ENCODE peak calls at places on chromosomes 5 and 9, in seven cellular contexts. Q, V, K, T, J, D and C are unnamed samples.

GRCh38 chr5:88674262-88675158 is 208.5 kb downstream of the MEF2C start:
- DNase-seq in Q (peak; percentile 82), V (no peak), K (peak; percentile 60), T (peak; percentile 90), J (no peak), D (no peak), C (no peak)

GRCh38 chr9:126326228-126327015 is at the start of gene MVB12B:
- DNase-seq in Q (no peak), V (peak; percentile 78), K (peak; percentile 73), T (no peak), J (peak; percentile 63), D (peak; percentile 27), C (peak; percentile 64)

GRCh38 chr5:110335361-110336046 is 391.0 kb downstream of the TMEM232 start:
- DNase-seq in Q (no peak), V (no peak), K (no peak), T (no peak), J (no peak), D (no peak), C (no peak)

GRCh38 chr9:137892424-137893191 is 15.0 kb downstream of the CACNA1B start:
- DNase-seq in Q (no peak), V (no peak), K (no peak), T (no peak), J (peak; percentile 37), D (no peak), C (no peak)

GRCh38 chr5:3353561-3353960 is 242.1 kb upstream of the IRX1 start:
- DNase-seq in Q (no peak), V (no peak), K (no peak), T (no peak), J (no peak), D (no peak), C (no peak)

GRCh38 chr5:152046361-152046760 is 121.7 kb upstream of the GLRA1 start:
- DNase-seq in Q (no peak), V (no peak), K (no peak), T (no peak), J (no peak), D (no peak), C (no peak)

GRCh38 chr5:140883373-140883772 is 1.4 kb downstream of the PCDHA13 start:
- DNase-seq in Q (no peak), V (peak; percentile 46), K (no peak), T (no peak), J (no peak), D (no peak), C (no peak)

GRCh38 chr9:18490591-18491370 is 16.8 kb downstream of the ADAMTSL1 start:
- DNase-seq in Q (no peak), V (no peak), K (no peak), T (no peak), J (no peak), D (peak; percentile 92), C (no peak)

GRCh38 chr9:130167927-130168326 is 4.3 kb upstream of the NCS1 start:
- DNase-seq in Q (no peak), V (no peak), K (no peak), T (no peak), J (no peak), D (no peak), C (no peak)

GRCh38 chr5:54205453-54205852 is 104.9 kb downstream of the ARL15 start:
- DNase-seq in Q (no peak), V (no peak), K (no peak), T (no peak), J (no peak), D (no peak), C (no peak)

GRCh38 chr5:109825450-109825849 is 135.7 kb downstream of the MAN2A1 start:
- DNase-seq in Q (no peak), V (no peak), K (no peak), T (no peak), J (no peak), D (peak; percentile 94), C (no peak)

GRCh38 chr5:149719666-149720065 is 10.4 kb upstream of the PPARGC1B start:
- DNase-seq in Q (no peak), V (no peak), K (no peak), T (no peak), J (no peak), D (peak; percentile 95), C (no peak)

GRCh38 chr5:71830626-71831539 is 111.8 kb downstream of the CARTPT start:
- DNase-seq in Q (peak; percentile 12), V (peak; percentile 83), K (no peak), T (peak; percentile 53), J (peak; percentile 53), D (peak; percentile 72), C (no peak)

GRCh38 chr5:127425037-127425436 is 92.4 kb upstream of the PRRC1 start:
- DNase-seq in Q (no peak), V (no peak), K (no peak), T (no peak), J (no peak), D (no peak), C (no peak)

GRCh38 chr5:3489221-3489620 is 106.4 kb upstream of the IRX1 start:
- DNase-seq in Q (no peak), V (no peak), K (no peak), T (no peak), J (no peak), D (no peak), C (no peak)

GRCh38 chr5:153153086-153153485 is 337.4 kb upstream of the GRIA1 start:
- DNase-seq in Q (no peak), V (no peak), K (no peak), T (no peak), J (no peak), D (no peak), C (no peak)

GRCh38 chr9:134375430-134376385 is 49.5 kb downstream of the RXRA start:
- DNase-seq in Q (peak; percentile 50), V (peak; percentile 94), K (peak; percentile 32), T (peak; percentile 57), J (no peak), D (no peak), C (no peak)

GRCh38 chr5:82011761-82012160 is 39.9 kb downstream of the ATG10 start:
- DNase-seq in Q (no peak), V (no peak), K (no peak), T (no peak), J (no peak), D (no peak), C (no peak)

GRCh38 chr5:50889790-50890189 is 223.4 kb downstream of the PARP8 start:
- DNase-seq in Q (no peak), V (no peak), K (no peak), T (no peak), J (no peak), D (no peak), C (no peak)

GRCh38 chr5:155147222-155147621 is 133.7 kb downstream of the KIF4B start:
- DNase-seq in Q (no peak), V (no peak), K (no peak), T (peak; percentile 6), J (no peak), D (peak; percentile 7), C (no peak)

GRCh38 chr5:175895701-175896102 is 24.3 kb downstream of the CPLX2 start:
- DNase-seq in Q (no peak), V (no peak), K (no peak), T (no peak), J (peak; percentile 67), D (no peak), C (peak; percentile 25)

GRCh38 chr5:64180661-64181343 is 15.2 kb downstream of the RNF180 start:
- DNase-seq in Q (no peak), V (no peak), K (no peak), T (no peak), J (no peak), D (no peak), C (no peak)

GRCh38 chr5:113771483-113771882 is 258.0 kb downstream of the YTHDC2 start:
- DNase-seq in Q (no peak), V (no peak), K (no peak), T (no peak), J (no peak), D (no peak), C (no peak)

GRCh38 chr5:67350600-67351315 is 154.2 kb upstream of the CD180 start:
- DNase-seq in Q (no peak), V (peak; percentile 48), K (no peak), T (no peak), J (peak; percentile 71), D (no peak), C (no peak)

GRCh38 chr5:50320131-50320749 is 120.8 kb downstream of the EMB start:
- DNase-seq in Q (no peak), V (no peak), K (no peak), T (no peak), J (no peak), D (peak; percentile 10), C (no peak)

GRCh38 chr9:16275795-16276624 is 594.5 kb downstream of the BNC2 start:
- DNase-seq in Q (peak; percentile 74), V (no peak), K (no peak), T (peak; percentile 63), J (no peak), D (no peak), C (no peak)

GRCh38 chr5:78587081-78587774 is 61.3 kb downstream of the LHFPL2 start:
- DNase-seq in Q (no peak), V (no peak), K (no peak), T (no peak), J (no peak), D (no peak), C (no peak)

GRCh38 chr5:154162475-154163217 is 27.9 kb upstream of the GALNT10 start:
- DNase-seq in Q (no peak), V (no peak), K (no peak), T (no peak), J (no peak), D (no peak), C (no peak)

GRCh38 chr9:126664893-126665695 is 51.4 kb downstream of the LMX1B start:
- DNase-seq in Q (no peak), V (no peak), K (no peak), T (no peak), J (no peak), D (no peak), C (no peak)

GRCh38 chr9:3842839-3843238 is 317.0 kb upstream of the RFX3 start:
- DNase-seq in Q (no peak), V (no peak), K (no peak), T (no peak), J (no peak), D (no peak), C (no peak)

GRCh38 chr5:88678780-88679491 is 204.0 kb downstream of the MEF2C start:
- DNase-seq in Q (no peak), V (no peak), K (no peak), T (peak; percentile 30), J (no peak), D (no peak), C (no peak)

GRCh38 chr9:15357050-15357653 is 50.1 kb upstream of the TTC39B start:
- DNase-seq in Q (no peak), V (no peak), K (no peak), T (no peak), J (peak; percentile 82), D (no peak), C (no peak)